ENCODE peak calls at places on chromosomes 1 and 21, in five cellular contexts. K is HepG2, W is K562, D is SK-N-SH, M is GM12878. B is an unnamed sample.

GRCh38 chr1:64493864-64494263 is 23.9 kb downstream of the CACHD1 start:
- DNase-seq in K (no peak), W (no peak), D (no peak), M (no peak), B (no peak)

GRCh38 chr1:116759636-116760035 is 5.4 kb downstream of the CD2 start:
- DNase-seq in K (no peak), W (no peak), D (no peak), M (no peak), B (no peak)

GRCh38 chr21:34981793-34982192 is 67.3 kb downstream of the RUNX1 start:
- DNase-seq in K (no peak), W (no peak), D (no peak), M (no peak), B (no peak)

GRCh38 chr1:11147371-11147770 is 41.8 kb upstream of the ANGPTL7 start:
- DNase-seq in K (no peak), W (no peak), D (peak), M (no peak), B (no peak)

GRCh38 chr1:153553096-153553495 is 4.0 kb upstream of the S100A3 start:
- DNase-seq in K (no peak), W (no peak), D (no peak), M (no peak), B (no peak)

GRCh38 chr1:222241410-222241809 is 306.5 kb downstream of the HHIPL2 start:
- DNase-seq in K (no peak), W (no peak), D (no peak), M (no peak), B (no peak)

GRCh38 chr1:30535595-30536325 is 187.6 kb downstream of the MATN1 start:
- DNase-seq in K (no peak), W (no peak), D (no peak), M (no peak), B (no peak)

GRCh38 chr1:208988811-208989222 is 594.7 kb upstream of the CAMK1G start:
- DNase-seq in K (no peak), W (no peak), D (peak), M (peak), B (no peak)

GRCh38 chr1:39683591-39684312 is 7.5 kb downstream of the HPCAL4 start:
- DNase-seq in K (no peak), W (peak), D (peak), M (no peak), B (no peak)

GRCh38 chr1:232622378-232622777 is 7.6 kb downstream of the SIPA1L2 start:
- DNase-seq in K (no peak), W (no peak), D (no peak), M (no peak), B (no peak)

GRCh38 chr1:183267646-183268431 is 81.8 kb downstream of the LAMC2 start:
- DNase-seq in K (no peak), W (no peak), D (peak), M (no peak), B (no peak)

GRCh38 chr1:248858096-248858890 is 592 bp downstream of the ZNF692 start:
- DNase-seq in K (peak), W (peak), D (peak), M (no peak), B (peak)

GRCh38 chr1:115288799-115289198 is 49.2 kb downstream of the NGF start:
- DNase-seq in K (no peak), W (no peak), D (no peak), M (no peak), B (no peak)

GRCh38 chr1:81453971-81454370 is 346.8 kb upstream of the ADGRL2 start:
- DNase-seq in K (no peak), W (no peak), D (no peak), M (no peak), B (no peak)

GRCh38 chr21:34674467-34674866 is 5.7 kb downstream of the CLIC6 start:
- DNase-seq in K (no peak), W (no peak), D (no peak), M (no peak), B (no peak)

GRCh38 chr1:232428781-232429530 is 201.0 kb downstream of the SIPA1L2 start:
- DNase-seq in K (no peak), W (no peak), D (no peak), M (no peak), B (no peak)

GRCh38 chr1:11700655-11701467 is 9.4 kb downstream of the DRAXIN start:
- DNase-seq in K (no peak), W (no peak), D (no peak), M (no peak), B (no peak)

GRCh38 chr1:64550505-64550904 is 80.6 kb downstream of the CACHD1 start:
- DNase-seq in K (no peak), W (no peak), D (no peak), M (no peak), B (no peak)

GRCh38 chr1:15937706-15938168 is 38.2 kb downstream of the ZBTB17 start:
- DNase-seq in K (no peak), W (no peak), D (no peak), M (no peak), B (no peak)

GRCh38 chr1:234893725-234894630 is 234.7 kb downstream of the TOMM20 start:
- DNase-seq in K (peak), W (peak), D (no peak), M (no peak), B (no peak)

GRCh38 chr21:46064870-46065214 is 33.1 kb upstream of the COL6A2 start:
- DNase-seq in K (no peak), W (no peak), D (no peak), M (no peak), B (no peak)

GRCh38 chr1:30811187-30811586 is 53.6 kb upstream of the LAPTM5 start:
- DNase-seq in K (no peak), W (no peak), D (no peak), M (no peak), B (no peak)

GRCh38 chr1:218717611-218718010 is 372.5 kb downstream of the TGFB2 start:
- DNase-seq in K (no peak), W (no peak), D (no peak), M (no peak), B (no peak)

GRCh38 chr1:196180847-196181593 is 427.2 kb downstream of the KCNT2 start:
- DNase-seq in K (no peak), W (no peak), D (no peak), M (no peak), B (no peak)

GRCh38 chr1:7646164-7646563 is 124.9 kb upstream of the VAMP3 start:
- DNase-seq in K (no peak), W (no peak), D (no peak), M (no peak), B (no peak)

GRCh38 chr1:94994805-94995204 is 67.9 kb upstream of the CNN3 start:
- DNase-seq in K (no peak), W (no peak), D (no peak), M (no peak), B (no peak)

GRCh38 chr1:20590313-20590777 is 1.4 kb downstream of the CDA start:
- DNase-seq in K (peak), W (no peak), D (peak), M (no peak), B (no peak)

GRCh38 chr1:232553050-232553754 is 76.7 kb downstream of the SIPA1L2 start:
- DNase-seq in K (no peak), W (no peak), D (peak), M (no peak), B (no peak)

GRCh38 chr1:226046240-226046639 is 16.3 kb upstream of the H3-3A start:
- DNase-seq in K (peak), W (no peak), D (no peak), M (no peak), B (no peak)

GRCh38 chr1:226428348-226429050 is 20.6 kb upstream of the PARP1 start:
- DNase-seq in K (no peak), W (no peak), D (no peak), M (no peak), B (no peak)

GRCh38 chr1:176811896-176812295 is 348.9 kb downstream of the PAPPA2 start:
- DNase-seq in K (no peak), W (no peak), D (no peak), M (no peak), B (no peak)

GRCh38 chr1:65372557-65372956 is 47.9 kb upstream of the LEPR start:
- DNase-seq in K (no peak), W (no peak), D (no peak), M (no peak), B (no peak)

GRCh38 chr1:220184503-220184902 is 87.8 kb downstream of the RAB3GAP2 start:
- DNase-seq in K (no peak), W (no peak), D (no peak), M (no peak), B (no peak)

GRCh38 chr1:227729881-227730629 is 5.0 kb downstream of the JMJD4 start:
- DNase-seq in K (peak), W (peak), D (peak), M (no peak), B (peak)

GRCh38 chr1:23751050-23751814 is 8.0 kb downstream of the ELOA start:
- DNase-seq in K (peak), W (peak), D (peak), M (no peak), B (peak)

GRCh38 chr1:231628207-231628876 is 1.8 kb downstream of the DISC1 start:
- DNase-seq in K (peak), W (no peak), D (no peak), M (no peak), B (no peak)

GRCh38 chr1:202659541-202659940 is 50.7 kb downstream of the SYT2 start:
- DNase-seq in K (no peak), W (no peak), D (no peak), M (no peak), B (no peak)

GRCh38 chr1:114482585-114482984 is 28.4 kb downstream of the TRIM33 start:
- DNase-seq in K (no peak), W (no peak), D (no peak), M (no peak), B (no peak)

DNA sequence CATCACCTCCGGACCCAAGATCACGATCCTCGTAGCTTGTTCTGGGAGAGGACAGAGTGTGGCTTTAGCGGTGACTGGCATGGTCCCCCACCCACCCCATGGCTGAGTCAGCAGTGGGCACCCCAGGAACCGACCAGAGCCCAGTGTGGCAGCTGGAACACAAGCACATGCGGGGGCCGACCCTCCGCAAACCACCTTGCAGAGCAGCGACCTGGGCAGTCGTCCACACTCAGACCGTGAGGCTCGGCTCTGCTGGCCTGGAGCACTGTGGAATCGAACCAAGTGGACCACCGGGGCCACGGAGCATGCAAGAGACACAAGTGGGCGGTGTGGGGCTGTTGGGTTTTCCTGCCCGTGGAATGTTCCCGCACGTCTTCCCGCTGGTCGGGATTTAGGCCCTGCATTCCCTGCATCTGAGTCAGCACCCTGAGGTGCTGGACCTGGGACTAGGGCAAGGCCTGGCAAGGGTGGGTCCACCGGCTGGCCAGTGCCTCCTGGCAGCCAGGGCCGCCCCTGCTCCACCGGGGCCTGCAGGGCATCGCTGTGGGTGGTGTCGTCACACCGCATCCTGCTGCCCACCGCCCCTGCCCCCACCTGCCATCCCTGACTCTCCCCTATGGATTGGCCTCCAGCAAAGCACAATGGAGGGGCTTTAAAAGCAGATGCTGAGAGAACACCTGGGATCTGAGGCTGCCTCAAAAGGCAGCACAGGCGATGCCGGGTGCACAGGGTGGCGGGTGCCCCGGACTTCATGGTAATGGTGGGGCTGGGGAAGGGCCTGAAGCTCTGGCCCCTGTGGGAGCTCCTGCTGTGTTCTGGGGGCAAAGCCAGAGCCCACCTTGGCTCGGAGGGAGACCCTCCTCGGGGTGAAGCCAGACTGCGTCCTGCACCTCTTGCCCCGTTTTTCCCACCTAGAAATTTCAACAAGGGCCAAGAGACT is 18.5 kb downstream of the MORN1 start:
- DNase-seq in K (no peak), W (no peak), D (no peak), M (no peak), B (no peak)
- TF ChIP-seq FOXM1 in K (no peak), W (no peak), D (no peak), M (no peak), B (no peak)

GRCh38 chr1:47963568-47963973 is 33.6 kb downstream of the TRABD2B start:
- DNase-seq in K (no peak), W (no peak), D (no peak), M (no peak), B (no peak)
- TF ChIP-seq FOXM1 in K (no peak), W (no peak), D (no peak), M (no peak), B (no peak)

GRCh38 chr1:236522937-236523703 is 662 bp upstream of the LGALS8 start:
- DNase-seq in K (peak), W (no peak), D (no peak), M (no peak), B (no peak)
- TF ChIP-seq FOXM1 in K (no peak), W (no peak), D (no peak), M (no peak), B (no peak)

GRCh38 chr1:160911925-160912324 is 26.9 kb upstream of the ITLN1 start:
- DNase-seq in K (no peak), W (no peak), D (no peak), M (no peak), B (no peak)

GRCh38 chr1:160910351-160910750 is 25.4 kb upstream of the ITLN1 start:
- DNase-seq in K (no peak), W (no peak), D (no peak), M (no peak), B (no peak)

GRCh38 chr1:160916666-160917065 is 31.7 kb upstream of the ITLN1 start:
- DNase-seq in K (no peak), W (no peak), D (no peak), M (no peak), B (no peak)

GRCh38 chr1:160907976-160908375 is 23.0 kb upstream of the ITLN1 start:
- DNase-seq in K (no peak), W (no peak), D (no peak), M (no peak), B (no peak)

DNA sequence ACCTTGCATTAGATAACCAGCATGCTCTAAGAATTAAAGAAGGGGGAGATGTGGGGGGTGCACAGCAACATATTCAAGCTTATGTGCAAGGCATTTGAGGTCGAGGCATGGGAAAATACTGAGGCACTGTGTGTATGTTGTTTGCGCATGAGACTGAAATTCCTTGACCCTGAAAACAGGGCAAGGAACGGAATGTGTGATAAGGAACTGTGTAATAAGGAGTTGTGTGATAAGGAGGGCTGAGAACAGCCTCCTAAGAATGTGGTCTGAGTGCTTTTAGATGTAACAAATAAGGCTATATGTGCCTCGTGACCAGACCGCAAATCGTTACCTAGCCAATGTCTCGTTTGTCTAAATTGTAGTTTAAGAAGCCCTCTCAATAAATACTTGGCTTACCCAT is 26.5 kb upstream of the ITLN1 start:
- DNase-seq in K (no peak), W (peak), D (no peak), M (no peak), B (no peak)
- TF ChIP-seq FOXM1 in K (no peak), W (no peak), D (no peak), M (no peak), B (no peak)

DNA sequence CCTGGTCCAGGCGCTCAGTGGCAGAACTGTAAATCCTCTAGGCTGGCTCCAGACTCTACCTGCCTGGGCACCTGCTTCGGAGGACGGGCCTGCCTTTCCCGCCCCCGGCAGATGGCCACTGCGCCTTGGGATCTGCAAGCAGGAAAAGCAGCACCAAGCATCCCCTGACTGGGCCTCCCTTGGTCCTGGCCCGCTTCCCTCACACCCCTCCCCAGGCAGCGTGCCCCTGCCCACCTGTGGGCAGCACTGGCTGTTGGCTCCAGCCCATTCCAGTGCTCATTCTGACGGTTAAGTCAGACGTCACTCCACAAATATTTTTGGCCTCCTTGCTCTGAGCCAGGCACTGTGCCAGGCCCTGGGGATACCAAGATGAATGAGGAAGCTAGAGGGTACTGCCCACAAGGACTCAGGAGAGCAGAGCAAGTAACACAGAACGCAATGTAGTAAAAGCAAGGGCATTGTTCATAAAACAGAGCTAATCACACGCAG is 22.0 kb upstream of the BLACAT1 start:
- DNase-seq in K (no peak), W (no peak), D (no peak), M (no peak), B (no peak)
- TF ChIP-seq FOXM1 in K (no peak), W (no peak), D (no peak), M (no peak), B (no peak)

DNA sequence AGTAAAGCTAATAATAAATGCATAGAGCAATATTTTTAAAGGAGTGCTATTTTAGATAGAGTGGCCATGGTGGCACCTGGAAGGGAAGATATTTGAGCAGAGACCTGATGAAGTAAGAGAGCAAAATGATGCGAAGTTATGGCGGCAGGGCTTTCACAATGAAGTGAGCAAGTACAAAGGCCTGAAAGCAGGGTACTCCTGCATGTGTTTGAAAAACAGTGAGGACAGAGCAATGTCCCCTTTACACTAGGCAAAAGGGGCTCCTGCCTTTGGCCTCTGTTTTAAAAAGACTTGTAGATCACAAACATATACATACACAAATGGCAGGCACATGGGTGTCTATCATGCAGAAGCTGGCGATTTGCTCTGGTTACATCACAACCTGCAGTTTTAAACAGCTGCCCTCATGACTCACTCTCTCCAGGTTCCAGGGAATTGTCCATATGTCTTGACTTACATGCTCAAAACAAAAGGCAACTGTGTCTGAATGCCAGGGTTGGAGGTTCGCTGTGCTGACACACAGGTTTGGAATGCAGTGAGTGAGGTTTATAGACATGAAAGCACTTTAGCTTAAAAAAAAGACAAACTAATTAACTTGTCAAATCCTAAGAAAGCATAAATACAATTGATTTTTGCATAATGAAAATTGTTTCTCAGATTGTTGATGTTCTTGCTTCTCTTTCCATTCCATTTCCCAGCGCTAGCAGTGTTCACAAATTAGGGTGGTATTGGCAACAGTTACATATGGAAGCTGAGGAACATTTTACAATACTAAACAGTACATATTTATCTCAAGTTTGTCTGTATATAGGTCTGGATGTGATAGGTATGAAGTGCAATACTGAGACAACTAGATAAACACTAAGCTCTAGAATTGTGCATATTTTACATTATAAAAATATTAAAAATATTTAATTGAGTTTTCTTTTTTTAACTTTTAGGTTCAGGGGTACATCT is 313.9 kb downstream of the BARHL2 start:
- DNase-seq in K (peak), W (no peak), D (peak), M (no peak), B (peak)
- TF ChIP-seq FOXM1 in K (no peak), W (no peak), D (no peak), M (no peak), B (no peak)

GRCh38 chr1:45854724-45855123 is 51.3 kb downstream of the MAST2 start:
- DNase-seq in K (peak), W (no peak), D (no peak), M (no peak), B (no peak)
- TF ChIP-seq FOXM1 in K (no peak), W (no peak), D (no peak), M (no peak), B (no peak)

DNA sequence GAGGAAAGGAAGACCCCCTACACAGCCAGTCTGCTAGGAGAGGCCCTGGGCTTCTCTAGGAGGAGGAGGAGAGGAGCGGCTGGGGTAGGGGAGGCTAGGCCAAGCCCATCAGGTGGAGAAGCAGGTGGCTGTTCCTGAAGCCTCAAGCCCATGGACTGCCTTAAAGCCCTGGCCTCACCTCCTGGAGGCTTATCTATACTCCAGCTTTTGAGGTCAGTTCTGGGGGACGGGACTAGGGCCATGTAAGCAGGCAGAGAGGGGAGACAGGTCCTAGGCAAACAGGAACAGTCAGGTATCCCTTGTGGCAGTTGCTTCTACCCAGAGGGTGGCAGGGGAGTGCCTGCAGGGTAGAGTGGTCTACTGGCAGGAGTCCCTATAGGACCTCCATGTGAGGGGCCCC is 40.6 kb downstream of the KCNC4 start:
- DNase-seq in K (no peak), W (no peak), D (no peak), M (no peak), B (no peak)
- TF ChIP-seq FOXM1 in K (no peak), W (no peak), D (no peak), M (no peak), B (no peak)

B was measured in HEK293T.